ENCODE peak calls at places on chromosomes 3 and 15, in ten cellular contexts. V, A, P, M, Z, Q, W, D, B and J are unnamed samples.

GRCh38 chr3:38157562-38157961 is 7.8 kb upstream of the OXSR1 start:
- DNase-seq in V (peak; percentile 12), A (no peak), P (no peak), M (no peak), Z (peak; percentile 41), Q (peak; percentile 55), W (no peak), D (no peak), B (no peak), J (no peak)

GRCh38 chr3:12663311-12663935 is 494 bp downstream of the RAF1 start:
- DNase-seq in V (no peak), A (no peak), P (peak; percentile 41), M (no peak), Z (peak; percentile 21), Q (peak; percentile 41), W (no peak), D (no peak), B (no peak), J (peak; percentile 52)

GRCh38 chr3:181276358-181276896 is 286.9 kb upstream of the DNAJC19 start:
- DNase-seq in V (no peak), A (no peak), P (no peak), M (no peak), Z (no peak), Q (no peak), W (no peak), D (no peak), B (no peak), J (no peak)

GRCh38 chr3:174620138-174620537 is 239.0 kb upstream of the NAALADL2 start:
- DNase-seq in V (no peak), A (no peak), P (no peak), M (peak; percentile 12), Z (peak; percentile 22), Q (no peak), W (peak; percentile 49), D (no peak), B (peak; percentile 7), J (no peak)

GRCh38 chr3:58487140-58487886 is 4.6 kb upstream of the KCTD6 start:
- DNase-seq in V (no peak), A (no peak), P (no peak), M (peak; percentile 33), Z (no peak), Q (no peak), W (peak; percentile 69), D (no peak), B (peak; percentile 71), J (no peak)

GRCh38 chr15:56367156-56367555 is 1.9 kb downstream of the TEX9 start:
- DNase-seq in V (no peak), A (no peak), P (no peak), M (no peak), Z (no peak), Q (no peak), W (no peak), D (no peak), B (no peak), J (no peak)

GRCh38 chr15:48683991-48684765 is 38.7 kb upstream of the FBN1 start:
- DNase-seq in V (no peak), A (no peak), P (no peak), M (no peak), Z (no peak), Q (no peak), W (no peak), D (no peak), B (no peak), J (no peak)

GRCh38 chr15:43872416-43873020 is 45.7 kb downstream of the WDR76 start:
- DNase-seq in V (peak; percentile 5), A (peak; percentile 52), P (no peak), M (peak; percentile 79), Z (peak; percentile 63), Q (peak; percentile 43), W (peak; percentile 90), D (peak; percentile 13), B (peak; percentile 11), J (peak; percentile 29)

GRCh38 chr15:74835312-74835823 is 7.6 kb downstream of the ULK3 start:
- DNase-seq in V (no peak), A (no peak), P (no peak), M (peak; percentile 34), Z (peak; percentile 41), Q (peak; percentile 70), W (peak; percentile 57), D (no peak), B (peak; percentile 38), J (no peak)